ENCODE peak calls at places on chromosomes 5 and 9, in six cellular contexts. One of them, this sample, is unnamed.

GRCh38 chr9:92685022-92685421 is 15.1 kb upstream of the IPPK start:
- DNase-seq in H1: no peak
- DNase-seq in PC-3: no peak
- DNase-seq in trophoblast cell: no peak
- DNase-seq in IMR-90: no peak
- DNase-seq in K562: no peak
- DNase-seq in this sample: peak; percentile 70

GRCh38 chr9:7946458-7946857 is 146.9 kb upstream of the DMAC1 start:
- DNase-seq in H1: no peak
- DNase-seq in IMR-90: no peak
- DNase-seq in K562: no peak
- DNase-seq in PC-3: no peak
- DNase-seq in trophoblast cell: no peak
- DNase-seq in this sample: no peak

GRCh38 chr5:42495908-42496307 is 72.7 kb downstream of the GHR start:
- DNase-seq in K562: no peak
- DNase-seq in H1: no peak
- DNase-seq in trophoblast cell: no peak
- DNase-seq in IMR-90: no peak
- DNase-seq in PC-3: peak; percentile 40
- DNase-seq in this sample: no peak

GRCh38 chr5:149956685-149957084 is 3.9 kb upstream of the SLC26A2 start:
- DNase-seq in H1: no peak
- DNase-seq in K562: no peak
- DNase-seq in IMR-90: no peak
- DNase-seq in PC-3: peak; percentile 74
- DNase-seq in trophoblast cell: no peak
- DNase-seq in this sample: no peak

GRCh38 chr9:33959725-33960124 is 89.0 kb downstream of the UBAP2 start:
- DNase-seq in H1: no peak
- DNase-seq in IMR-90: no peak
- DNase-seq in trophoblast cell: no peak
- DNase-seq in K562: no peak
- DNase-seq in PC-3: no peak
- DNase-seq in this sample: no peak

GRCh38 chr9:6078382-6079105 is 63.1 kb upstream of the RANBP6 start:
- DNase-seq in H1: no peak
- DNase-seq in trophoblast cell: peak; percentile 7
- DNase-seq in PC-3: no peak
- DNase-seq in K562: no peak
- DNase-seq in IMR-90: no peak
- DNase-seq in this sample: peak; percentile 54

GRCh38 chr5:57559110-57559635 is 76.6 kb upstream of the ACTBL2 start:
- DNase-seq in IMR-90: peak; percentile 69
- DNase-seq in H1: no peak
- DNase-seq in trophoblast cell: no peak
- DNase-seq in PC-3: peak; percentile 1
- DNase-seq in K562: no peak
- DNase-seq in this sample: no peak

GRCh38 chr9:130932220-130933069 is 6.6 kb downstream of the FIBCD1 start:
- DNase-seq in H1: no peak
- DNase-seq in PC-3: peak; percentile 48
- DNase-seq in K562: peak; percentile 89
- DNase-seq in IMR-90: peak; percentile 75
- DNase-seq in trophoblast cell: no peak
- DNase-seq in this sample: peak; percentile 81

GRCh38 chr9:93595861-93596365 is 19.5 kb downstream of the PHF2 start:
- DNase-seq in IMR-90: no peak
- DNase-seq in trophoblast cell: no peak
- DNase-seq in H1: no peak
- DNase-seq in K562: no peak
- DNase-seq in PC-3: no peak
- DNase-seq in this sample: peak; percentile 37

GRCh38 chr9:95018099-95018927 is 291.8 kb downstream of the AOPEP start:
- DNase-seq in PC-3: peak; percentile 89
- DNase-seq in H1: no peak
- DNase-seq in trophoblast cell: peak; percentile 95
- DNase-seq in IMR-90: peak; percentile 97
- DNase-seq in K562: peak; percentile 48
- DNase-seq in this sample: no peak

GRCh38 chr9:93560991-93561390 is 15.4 kb upstream of the PHF2 start:
- DNase-seq in IMR-90: no peak
- DNase-seq in K562: no peak
- DNase-seq in trophoblast cell: no peak
- DNase-seq in H1: no peak
- DNase-seq in PC-3: no peak
- DNase-seq in this sample: no peak

GRCh38 chr5:97839338-97840081 is 656.5 kb upstream of the RIOK2 start:
- DNase-seq in PC-3: peak; percentile 83
- DNase-seq in K562: no peak
- DNase-seq in trophoblast cell: no peak
- DNase-seq in IMR-90: peak; percentile 2
- DNase-seq in H1: no peak
- DNase-seq in this sample: no peak

GRCh38 chr9:109865521-109865920 is 85.5 kb downstream of the PALM2AKAP2 start:
- DNase-seq in H1: no peak
- DNase-seq in IMR-90: no peak
- DNase-seq in K562: no peak
- DNase-seq in trophoblast cell: peak; percentile 56
- DNase-seq in PC-3: no peak
- DNase-seq in this sample: no peak

GRCh38 chr9:98287383-98287782 is 31.9 kb upstream of the TBC1D2 start:
- DNase-seq in K562: peak; percentile 84
- DNase-seq in trophoblast cell: no peak
- DNase-seq in PC-3: no peak
- DNase-seq in IMR-90: no peak
- DNase-seq in H1: no peak
- DNase-seq in this sample: peak; percentile 90

GRCh38 chr9:74431467-74431866 is 65.7 kb upstream of the RORB start:
- DNase-seq in trophoblast cell: no peak
- DNase-seq in K562: no peak
- DNase-seq in PC-3: no peak
- DNase-seq in IMR-90: no peak
- DNase-seq in H1: no peak
- DNase-seq in this sample: no peak

GRCh38 chr9:111298111-111298510 is 31.9 kb downstream of the OR2K2 start:
- DNase-seq in IMR-90: no peak
- DNase-seq in trophoblast cell: no peak
- DNase-seq in PC-3: no peak
- DNase-seq in K562: no peak
- DNase-seq in H1: no peak
- DNase-seq in this sample: no peak

GRCh38 chr5:134176523-134177196 is at the start of gene SKP1:
- DNase-seq in IMR-90: peak; percentile 71
- DNase-seq in PC-3: peak; percentile 72
- DNase-seq in K562: peak; percentile 91
- DNase-seq in trophoblast cell: peak; percentile 89
- DNase-seq in H1: peak; percentile 41
- DNase-seq in this sample: peak; percentile 93

GRCh38 chr9:77462066-77462465 is 186.1 kb downstream of the GNA14 start:
- DNase-seq in IMR-90: no peak
- DNase-seq in PC-3: no peak
- DNase-seq in K562: no peak
- DNase-seq in H1: no peak
- DNase-seq in trophoblast cell: no peak
- DNase-seq in this sample: peak; percentile 62

GRCh38 chr9:104927216-104927911 is 591 bp downstream of the ABCA1 start:
- DNase-seq in H1: no peak
- DNase-seq in IMR-90: peak; percentile 47
- DNase-seq in trophoblast cell: peak; percentile 61
- DNase-seq in K562: no peak
- DNase-seq in PC-3: peak; percentile 39
- DNase-seq in this sample: peak; percentile 85

GRCh38 chr9:91711755-91712591 is 238.1 kb downstream of the ROR2 start:
- DNase-seq in trophoblast cell: peak; percentile 27
- DNase-seq in K562: no peak
- DNase-seq in IMR-90: peak; percentile 37
- DNase-seq in H1: no peak
- DNase-seq in PC-3: peak; percentile 19
- DNase-seq in this sample: no peak

GRCh38 chr5:54637654-54638053 is 120.1 kb downstream of the SNX18 start:
- DNase-seq in H1: no peak
- DNase-seq in IMR-90: peak; percentile 48
- DNase-seq in PC-3: no peak
- DNase-seq in K562: no peak
- DNase-seq in trophoblast cell: no peak
- DNase-seq in this sample: peak; percentile 86

GRCh38 chr5:125717209-125717608 is 706.0 kb upstream of the GRAMD2B start:
- DNase-seq in H1: no peak
- DNase-seq in trophoblast cell: no peak
- DNase-seq in PC-3: peak; percentile 41
- DNase-seq in IMR-90: peak; percentile 96
- DNase-seq in K562: no peak
- DNase-seq in this sample: no peak

GRCh38 chr5:81838307-81838906 is 87.5 kb upstream of the SSBP2 start:
- DNase-seq in H1: no peak
- DNase-seq in K562: peak; percentile 66
- DNase-seq in PC-3: peak; percentile 49
- DNase-seq in trophoblast cell: peak; percentile 53
- DNase-seq in IMR-90: peak; percentile 49
- DNase-seq in this sample: peak; percentile 79

GRCh38 chr5:119239119-119239417 is 116.8 kb upstream of the TNFAIP8 start:
- DNase-seq in PC-3: no peak
- DNase-seq in trophoblast cell: no peak
- DNase-seq in K562: no peak
- DNase-seq in H1: no peak
- DNase-seq in IMR-90: no peak
- DNase-seq in this sample: no peak

GRCh38 chr5:175821790-175822211 is 49.6 kb upstream of the CPLX2 start:
- DNase-seq in trophoblast cell: peak; percentile 18
- DNase-seq in PC-3: peak; percentile 90
- DNase-seq in H1: no peak
- DNase-seq in K562: no peak
- DNase-seq in IMR-90: no peak
- DNase-seq in this sample: no peak

GRCh38 chr5:91418158-91418557 is 35.0 kb upstream of the ARRDC3 start:
- DNase-seq in PC-3: no peak
- DNase-seq in H1: no peak
- DNase-seq in IMR-90: no peak
- DNase-seq in K562: no peak
- DNase-seq in trophoblast cell: no peak
- DNase-seq in this sample: no peak

GRCh38 chr9:127570533-127571111 is 41.5 kb upstream of the STXBP1 start:
- DNase-seq in PC-3: peak; percentile 28
- DNase-seq in trophoblast cell: peak; percentile 73
- DNase-seq in IMR-90: no peak
- DNase-seq in H1: no peak
- DNase-seq in K562: no peak
- DNase-seq in this sample: no peak

GRCh38 chr5:138344887-138345622 is 7.0 kb downstream of the FAM53C start:
- DNase-seq in IMR-90: no peak
- DNase-seq in trophoblast cell: no peak
- DNase-seq in K562: no peak
- DNase-seq in H1: no peak
- DNase-seq in PC-3: no peak
- DNase-seq in this sample: no peak

GRCh38 chr9:93672622-93673270 is 96.4 kb downstream of the PHF2 start:
- DNase-seq in K562: no peak
- DNase-seq in trophoblast cell: no peak
- DNase-seq in IMR-90: no peak
- DNase-seq in PC-3: no peak
- DNase-seq in H1: no peak
- DNase-seq in this sample: no peak

DNA sequence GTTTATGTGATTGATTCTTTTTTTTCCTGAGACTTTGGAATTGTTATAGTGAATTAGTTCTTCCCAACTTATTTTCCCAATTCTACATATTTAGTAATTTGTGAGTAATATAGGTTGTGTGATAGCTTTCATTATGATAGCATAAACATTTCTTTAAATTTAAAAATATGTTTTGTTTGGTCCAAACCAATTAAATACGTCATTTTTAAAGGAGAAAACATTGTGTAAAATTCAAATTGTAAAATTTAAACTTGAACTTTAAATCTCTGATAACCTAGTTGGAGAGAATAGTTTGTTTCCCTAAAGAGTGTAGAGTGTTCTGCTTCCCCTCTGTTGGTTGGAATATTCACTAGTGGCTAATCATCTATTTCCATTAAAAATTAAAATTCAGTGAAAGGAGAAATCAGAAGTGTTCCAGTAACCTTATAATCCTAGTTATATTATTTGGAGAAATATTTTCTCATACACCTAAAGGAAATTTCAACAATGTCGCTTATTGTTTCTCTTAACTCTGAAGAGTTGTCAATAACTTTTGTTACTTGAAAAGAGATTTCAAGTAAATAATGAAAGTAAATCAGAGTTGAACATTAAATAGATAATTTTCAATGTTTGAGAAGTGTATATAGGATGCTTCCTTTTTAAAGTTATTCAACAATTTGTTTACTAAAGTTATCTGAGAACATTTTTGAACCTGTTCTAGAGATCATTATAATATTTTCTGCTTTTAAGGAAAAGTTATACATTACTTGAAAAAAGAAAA is 2.9 kb downstream of the NIPBL start:
- DNase-seq in trophoblast cell: no peak
- DNase-seq in PC-3: no peak
- DNase-seq in H1: no peak
- DNase-seq in IMR-90: no peak
- DNase-seq in K562: no peak
- DNase-seq in this sample: no peak
- H3K4me1 ChIP-seq in trophoblast cell: no peaks in the 10 kb centered on the region
- H3K4me1 ChIP-seq in PC-3: peaks cover 31% of the 10 kb centered on the region
- H3K4me1 ChIP-seq in H1: no peaks in the 10 kb centered on the region
- H3K4me1 ChIP-seq in IMR-90: no peaks in the 10 kb centered on the region
- H3K4me1 ChIP-seq in K562: peaks cover 13% of the 10 kb centered on the region
- H3K4me1 ChIP-seq in this sample: peaks cover 2% of the 10 kb centered on the region

GRCh38 chr5:66469684-66470083 is 126.5 kb upstream of the MAST4 start:
- DNase-seq in PC-3: no peak
- DNase-seq in IMR-90: no peak
- DNase-seq in H1: no peak
- DNase-seq in trophoblast cell: no peak
- DNase-seq in K562: no peak
- DNase-seq in this sample: no peak

GRCh38 chr5:66472010-66472409 is 124.2 kb upstream of the MAST4 start:
- DNase-seq in trophoblast cell: no peak
- DNase-seq in H1: no peak
- DNase-seq in K562: no peak
- DNase-seq in IMR-90: no peak
- DNase-seq in PC-3: no peak
- DNase-seq in this sample: no peak

GRCh38 chr5:66467564-66467963 is 128.6 kb upstream of the MAST4 start:
- DNase-seq in trophoblast cell: no peak
- DNase-seq in H1: no peak
- DNase-seq in K562: no peak
- DNase-seq in IMR-90: no peak
- DNase-seq in PC-3: no peak
- DNase-seq in this sample: no peak
- H3K9me3 ChIP-seq in trophoblast cell: peaks cover 2% of the 10 kb centered on the region
- H3K9me3 ChIP-seq in H1: peaks cover 47% of the 10 kb centered on the region
- H3K9me3 ChIP-seq in K562: no peaks in the 10 kb centered on the region
- H3K9me3 ChIP-seq in IMR-90: no peaks in the 10 kb centered on the region
- H3K9me3 ChIP-seq in PC-3: no peaks in the 10 kb centered on the region
- H3K9me3 ChIP-seq in this sample: peaks cover 80% of the 10 kb centered on the region

GRCh38 chr5:106876665-106877194 is 794.0 kb downstream of the EFNA5 start:
- DNase-seq in IMR-90: no peak
- DNase-seq in K562: no peak
- DNase-seq in H1: no peak
- DNase-seq in trophoblast cell: peak; percentile 82
- DNase-seq in PC-3: no peak
- DNase-seq in this sample: no peak
- H3K9ac ChIP-seq in IMR-90: no peak overlapping the region
- H3K9ac ChIP-seq in K562: no peak overlapping the region
- H3K9ac ChIP-seq in H1: no peak overlapping the region
- H3K9ac ChIP-seq in trophoblast cell: no peak overlapping the region
- H3K9ac ChIP-seq in PC-3: no peak overlapping the region
- H3K9ac ChIP-seq in this sample: no peak overlapping the region

GRCh38 chr5:167578977-167579700 is 712.3 kb upstream of the WWC1 start:
- DNase-seq in K562: no peak
- DNase-seq in H1: no peak
- DNase-seq in IMR-90: peak; percentile 59
- DNase-seq in PC-3: no peak
- DNase-seq in trophoblast cell: no peak
- DNase-seq in this sample: no peak
- H3K4me1 ChIP-seq in K562: no peaks in the 10 kb centered on the region
- H3K4me1 ChIP-seq in H1: peaks cover 2% of the 10 kb centered on the region
- H3K4me1 ChIP-seq in IMR-90: no peaks in the 10 kb centered on the region
- H3K4me1 ChIP-seq in PC-3: no peaks in the 10 kb centered on the region
- H3K4me1 ChIP-seq in trophoblast cell: no peaks in the 10 kb centered on the region
- H3K4me1 ChIP-seq in this sample: peaks cover 10% of the 10 kb centered on the region